ENCODE peak calls at places on chromosome 22, in six cellular contexts. C is stimulated activated CD8-positive, alpha-beta memory T cell treated with anti-CD3 and anti-CD28 coated beads, Interleukin-4, amount 100 ng/mL, for 4 hours; E is thoracic aorta; D is MV-4-11; V is dorsolateral prefrontal cortex; N is stimulated activated CD4-positive, alpha-beta T cell treated with anti-CD3 and anti-CD28 coated beads, TNF-alpha, amount 100 ng/mL, for 1 hour. I is an unnamed sample.
A peak's percentile ranks its signal among the peaks of the same experiment; 100 is the strongest.

GRCh38 chr22:36486619-36487384 is 5.4 kb upstream of the TXN2 start:
- DNase-seq in C (peak; percentile 41), N (peak; percentile 46), E (no peak), V (no peak), D (peak; percentile 26), I (peak; percentile 47)

GRCh38 chr22:21446128-21446826 is 20.9 kb upstream of the TMEM191C start:
- DNase-seq in C (no peak), N (no peak), E (no peak), D (no peak), V (peak; percentile 22), I (no peak)

GRCh38 chr22:35995345-35995744 is 33.3 kb downstream of the RBFOX2 start:
- DNase-seq in D (no peak), N (no peak), C (no peak), E (no peak), V (no peak), I (no peak)

GRCh38 chr22:28977481-28977971 is 84.1 kb downstream of the C22orf31 start:
- DNase-seq in N (no peak), C (no peak), E (no peak), D (no peak), V (no peak), I (peak; percentile 27)

GRCh38 chr22:32311551-32312071 is 46.1 kb upstream of the RFPL3 start:
- DNase-seq in D (no peak), E (no peak), C (no peak), N (no peak), V (no peak), I (no peak)

GRCh38 chr22:22210375-22210774 is 34.2 kb upstream of the VPREB1 start:
- DNase-seq in C (peak; percentile 8), D (no peak), V (no peak), E (no peak), N (peak; percentile 9), I (peak; percentile 88)

GRCh38 chr22:36658900-36659299 is 44.7 kb downstream of the CACNG2 start:
- DNase-seq in D (no peak), C (no peak), V (no peak), N (no peak), E (no peak), I (peak; percentile 32)

GRCh38 chr22:42114721-42115120 is 15.9 kb downstream of the CYP2D6 start:
- DNase-seq in C (no peak), E (no peak), D (no peak), V (no peak), N (no peak), I (no peak)

GRCh38 chr22:32307617-32308016 is 50.0 kb upstream of the RFPL3 start:
- DNase-seq in E (no peak), V (no peak), N (no peak), D (no peak), C (no peak), I (no peak)

GRCh38 chr22:31044262-31044861 is 36.8 kb upstream of the SMTN start:
- DNase-seq in E (peak; percentile 60), V (no peak), D (no peak), N (no peak), C (no peak), I (no peak)

GRCh38 chr22:29048822-29049654 is 12.6 kb downstream of the C22orf31 start:
- DNase-seq in D (no peak), C (no peak), N (no peak), V (no peak), E (no peak), I (no peak)

GRCh38 chr22:40747361-40747760 is 68.1 kb downstream of the MCHR1 start:
- DNase-seq in D (no peak), V (no peak), E (no peak), C (no peak), N (no peak), I (no peak)

GRCh38 chr22:49751968-49752597 is 75.6 kb downstream of the BRD1 start:
- DNase-seq in N (no peak), C (no peak), D (no peak), E (no peak), V (no peak), I (no peak)

GRCh38 chr22:24433001-24433867 is 5.8 kb downstream of the ADORA2A start:
- DNase-seq in D (no peak), N (no peak), V (peak; percentile 27), E (no peak), C (no peak), I (no peak)

GRCh38 chr22:29152381-29153138 is 53.1 kb upstream of the EMID1 start:
- DNase-seq in N (no peak), E (peak; percentile 18), C (no peak), V (peak; percentile 47), D (peak; percentile 79), I (no peak)

GRCh38 chr22:37551981-37552380 is 8.3 kb upstream of the CDC42EP1 start:
- DNase-seq in E (no peak), V (no peak), N (no peak), C (no peak), D (no peak), I (no peak)

GRCh38 chr22:50030315-50031188 is 18.0 kb upstream of the IL17REL start:
- DNase-seq in V (peak; percentile 62), C (peak; percentile 62), D (no peak), E (no peak), N (peak; percentile 77), I (peak; percentile 60)

GRCh38 chr22:38352436-38352835 is 35.2 kb upstream of the CSNK1E start:
- DNase-seq in N (no peak), E (no peak), C (no peak), D (no peak), V (no peak), I (no peak)

GRCh38 chr22:24392218-24392931 is 35.0 kb upstream of the ADORA2A start:
- DNase-seq in C (no peak), V (no peak), E (no peak), D (no peak), N (no peak), I (no peak)

GRCh38 chr22:46075764-46076531 is 74.4 kb upstream of the PPARA start:
- DNase-seq in V (peak; percentile 51), N (no peak), D (no peak), C (no peak), E (no peak), I (peak; percentile 40)

GRCh38 chr22:46041642-46042041 is 64.7 kb upstream of the WNT7B start:
- DNase-seq in C (no peak), V (no peak), D (no peak), E (no peak), N (no peak), I (no peak)

GRCh38 chr22:42959472-42960145 is 55.3 kb downstream of the PACSIN2 start:
- DNase-seq in D (peak; percentile 39), V (no peak), E (no peak), C (no peak), N (no peak), I (peak; percentile 83)

GRCh38 chr22:37499006-37499707 is 13.0 kb upstream of the MFNG start:
- DNase-seq in N (no peak), D (peak; percentile 44), E (no peak), V (no peak), C (no peak), I (no peak)

GRCh38 chr22:38228873-38229740 is 27.3 kb downstream of the MAFF start:
- DNase-seq in E (peak; percentile 55), N (no peak), C (no peak), V (no peak), D (no peak), I (peak; percentile 88)

GRCh38 chr22:36493690-36494110 is 12.3 kb upstream of the TXN2 start:
- DNase-seq in E (no peak), D (peak; percentile 97), V (no peak), N (no peak), C (no peak), I (no peak)

GRCh38 chr22:23065495-23066122 is 4.7 kb upstream of the GNAZ start:
- DNase-seq in C (no peak), N (no peak), E (no peak), V (peak; percentile 13), D (no peak), I (no peak)

GRCh38 chr22:36365020-36365411 is 22.8 kb downstream of the MYH9 start:
- DNase-seq in V (no peak), N (peak; percentile 68), C (peak; percentile 81), D (peak; percentile 67), E (peak; percentile 91), I (peak; percentile 97)

GRCh38 chr22:44410396-44411056 is 87.5 kb downstream of the RTL6 start:
- DNase-seq in E (no peak), V (peak; percentile 34), D (no peak), C (no peak), N (no peak), I (no peak)

GRCh38 chr22:34570408-34570807 is 495.6 kb upstream of the ISX start:
- DNase-seq in D (no peak), N (no peak), E (no peak), C (no peak), V (no peak), I (no peak)

GRCh38 chr22:31230155-31230870 is 18.2 kb downstream of the LIMK2 start:
- DNase-seq in D (peak; percentile 91), N (no peak), V (no peak), E (no peak), C (no peak), I (no peak)

I was measured in mammary epithelial cell.